ENCODE peak calls at places on chromosomes 16 and 17, in seven cellular contexts. G is BJ; S is activated T-cell treated with anti-CD3 and anti-CD28 coated beads, Interleukin-2, amount 50 U/mL, for 72 hours; Y is ELR; O is HS-5; D is CD8-positive, alpha-beta memory T cell; U is aorta. M is an unnamed sample.

GRCh38 chr17:49414271-49414621 is 436 bp downstream of the PHB1 start:
- DNase-seq in G (no peak), S (no peak), Y (peak), O (no peak), D (no peak), U (no peak), M (peak)

GRCh38 chr17:73389411-73389810 is 77.6 kb upstream of the CDC42EP4 start:
- DNase-seq in G (no peak), S (no peak), Y (no peak), O (no peak), D (no peak), U (peak), M (no peak)

GRCh38 chr17:79355186-79355585 is 255.7 kb downstream of the RBFOX3 start:
- DNase-seq in G (no peak), S (no peak), Y (no peak), O (no peak), D (no peak), U (no peak), M (no peak)

GRCh38 chr16:79501446-79501845 is 99.1 kb downstream of the MAF start:
- DNase-seq in G (no peak), S (no peak), Y (no peak), O (no peak), D (no peak), U (no peak), M (no peak)

GRCh38 chr16:1245452-1246005 is 5.0 kb downstream of the TPSAB1 start:
- DNase-seq in G (no peak), S (no peak), Y (no peak), O (no peak), D (no peak), U (no peak), M (no peak)

GRCh38 chr16:24915576-24915975 is 69.8 kb downstream of the SLC5A11 start:
- DNase-seq in G (no peak), S (no peak), Y (no peak), O (no peak), D (no peak), U (peak), M (no peak)

GRCh38 chr17:80482555-80483308 is 6.3 kb upstream of the NPTX1 start:
- DNase-seq in G (no peak), S (no peak), Y (no peak), O (no peak), D (no peak), U (no peak), M (peak)

GRCh38 chr16:9054460-9054859 is 37.0 kb upstream of the HAPSTR1 start:
- DNase-seq in G (no peak), S (no peak), Y (peak), O (no peak), D (no peak), U (no peak), M (peak)

GRCh38 chr16:56824335-56824734 is 40.7 kb upstream of the SLC12A3 start:
- DNase-seq in G (no peak), S (no peak), Y (peak), O (no peak), D (no peak), U (no peak), M (peak)

GRCh38 chr17:34841467-34841866 is 119.8 kb downstream of the CCT6B start:
- DNase-seq in G (no peak), S (no peak), Y (no peak), O (no peak), D (no peak), U (no peak), M (no peak)

GRCh38 chr16:2857451-2858244 is at the start of gene PRSS22:
- DNase-seq in G (no peak), S (no peak), Y (no peak), O (no peak), D (no peak), U (no peak), M (peak)

GRCh38 chr16:74291577-74292208 is 4.9 kb upstream of the PSMD7 start:
- DNase-seq in G (no peak), S (no peak), Y (peak), O (no peak), D (no peak), U (no peak), M (no peak)

GRCh38 chr16:72287646-72288045 is 115.7 kb upstream of the PMFBP1 start:
- DNase-seq in G (no peak), S (no peak), Y (no peak), O (no peak), D (no peak), U (no peak), M (no peak)

GRCh38 chr17:50326831-50327364 is 19.0 kb upstream of the XYLT2 start:
- DNase-seq in G (no peak), S (peak), Y (no peak), O (no peak), D (no peak), U (peak), M (no peak)

GRCh38 chr16:89026121-89026612 is 49.2 kb upstream of the CBFA2T3 start:
- DNase-seq in G (no peak), S (peak), Y (peak), O (no peak), D (peak), U (no peak), M (peak)

GRCh38 chr17:5804226-5804625 is 219.9 kb upstream of the NLRP1 start:
- DNase-seq in G (no peak), S (no peak), Y (no peak), O (no peak), D (no peak), U (no peak), M (no peak)

GRCh38 chr17:60169921-60170817 is 20.4 kb downstream of the CA4 start:
- DNase-seq in G (no peak), S (peak), Y (peak), O (no peak), D (no peak), U (no peak), M (peak)

GRCh38 chr17:2745317-2746037 is 4.0 kb downstream of the CCDC92B start:
- DNase-seq in G (no peak), S (no peak), Y (no peak), O (no peak), D (no peak), U (no peak), M (no peak)

GRCh38 chr17:79777166-79777843 is 643 bp upstream of the CBX2 start:
- DNase-seq in G (no peak), S (peak), Y (peak), O (no peak), D (no peak), U (peak), M (peak)

GRCh38 chr17:48160177-48160967 is 52.8 kb downstream of the SNX11 start:
- DNase-seq in G (no peak), S (no peak), Y (no peak), O (no peak), D (no peak), U (no peak), M (no peak)

GRCh38 chr17:29870836-29871430 is 59.1 kb downstream of the SSH2 start:
- DNase-seq in G (peak), S (no peak), Y (no peak), O (no peak), D (no peak), U (no peak), M (no peak)